ENCODE peak calls at places on chromosomes 16 and 17, in five cellular contexts. One of them, this sample, is unnamed. For H3K4me1, the result is how much of the 10 kb centered on the place peaks cover.

GRCh38 chr16:68355447-68356248 is 44.8 kb downstream of the PRMT7 start:
- DNase-seq in thoracic aorta: no peak
- DNase-seq in ascending aorta: no peak
- DNase-seq in IMR-90: no peak
- DNase-seq in GM23338: peak
- DNase-seq in this sample: no peak

GRCh38 chr17:75683467-75684041 is 16.4 kb downstream of the SAP30BP start:
- DNase-seq in IMR-90: peak
- DNase-seq in GM23338: no peak
- DNase-seq in ascending aorta: no peak
- DNase-seq in thoracic aorta: no peak
- DNase-seq in this sample: peak

GRCh38 chr16:1990336-1991134 is 765 bp downstream of the SYNGR3 start:
- DNase-seq in ascending aorta: no peak
- DNase-seq in thoracic aorta: no peak
- DNase-seq in IMR-90: no peak
- DNase-seq in GM23338: peak
- DNase-seq in this sample: no peak

GRCh38 chr17:37483311-37484039 is 6.2 kb upstream of the DUSP14 start:
- DNase-seq in GM23338: peak
- DNase-seq in ascending aorta: no peak
- DNase-seq in IMR-90: peak
- DNase-seq in thoracic aorta: no peak
- DNase-seq in this sample: no peak

GRCh38 chr17:71084219-71084618 is 914.9 kb downstream of the KCNJ2 start:
- DNase-seq in GM23338: peak
- DNase-seq in thoracic aorta: no peak
- DNase-seq in IMR-90: peak
- DNase-seq in ascending aorta: no peak
- DNase-seq in this sample: no peak

GRCh38 chr16:85514601-85515318 is 98.4 kb upstream of the GSE1 start:
- DNase-seq in GM23338: peak
- DNase-seq in IMR-90: peak
- DNase-seq in ascending aorta: peak
- DNase-seq in thoracic aorta: peak
- DNase-seq in this sample: peak

GRCh38 chr17:19549746-19550623 is 16.3 kb downstream of the SLC47A1 start:
- DNase-seq in IMR-90: no peak
- DNase-seq in GM23338: no peak
- DNase-seq in ascending aorta: no peak
- DNase-seq in thoracic aorta: no peak
- DNase-seq in this sample: no peak

GRCh38 chr17:46167826-46168569 is 25.2 kb downstream of the KANSL1 start:
- DNase-seq in IMR-90: peak
- DNase-seq in thoracic aorta: no peak
- DNase-seq in GM23338: no peak
- DNase-seq in ascending aorta: no peak
- DNase-seq in this sample: no peak

GRCh38 chr17:46785696-46786095 is 32.8 kb downstream of the WNT3 start:
- DNase-seq in thoracic aorta: no peak
- DNase-seq in IMR-90: no peak
- DNase-seq in ascending aorta: no peak
- DNase-seq in GM23338: peak
- DNase-seq in this sample: no peak

GRCh38 chr16:67814567-67814966 is 7.9 kb downstream of the TSNAXIP1 start:
- DNase-seq in thoracic aorta: no peak
- DNase-seq in GM23338: no peak
- DNase-seq in ascending aorta: no peak
- DNase-seq in IMR-90: no peak
- DNase-seq in this sample: no peak

GRCh38 chr16:89191901-89192184 is 8.5 kb downstream of the SLC22A31 start:
- DNase-seq in ascending aorta: no peak
- DNase-seq in thoracic aorta: no peak
- DNase-seq in IMR-90: no peak
- DNase-seq in GM23338: no peak
- DNase-seq in this sample: no peak

GRCh38 chr17:45425125-45425983 is 7.3 kb downstream of the ARHGAP27 start:
- DNase-seq in thoracic aorta: no peak
- DNase-seq in GM23338: peak
- DNase-seq in IMR-90: peak
- DNase-seq in ascending aorta: no peak
- DNase-seq in this sample: peak

GRCh38 chr17:60442271-60443201 is 20.2 kb downstream of the CHCT1 start:
- DNase-seq in IMR-90: peak
- DNase-seq in ascending aorta: no peak
- DNase-seq in thoracic aorta: no peak
- DNase-seq in GM23338: no peak
- DNase-seq in this sample: no peak

GRCh38 chr17:64385187-64386083 is 5.2 kb downstream of the PECAM1 start:
- DNase-seq in thoracic aorta: peak
- DNase-seq in GM23338: no peak
- DNase-seq in ascending aorta: peak
- DNase-seq in IMR-90: peak
- DNase-seq in this sample: no peak
- H3K4me1 ChIP-seq in thoracic aorta: under half
- H3K4me1 ChIP-seq in GM23338: under half
- H3K4me1 ChIP-seq in ascending aorta: under half
- H3K4me1 ChIP-seq in IMR-90: under half
- H3K4me1 ChIP-seq in this sample: under half

GRCh38 chr16:29230671-29231091 is 175.8 kb downstream of the NPIPB11 start:
- DNase-seq in GM23338: peak
- DNase-seq in IMR-90: peak
- DNase-seq in thoracic aorta: no peak
- DNase-seq in ascending aorta: no peak
- DNase-seq in this sample: no peak
- H3K27ac ChIP-seq in GM23338: no peak
- H3K27ac ChIP-seq in IMR-90: peak
- H3K27ac ChIP-seq in thoracic aorta: no peak
- H3K27ac ChIP-seq in ascending aorta: no peak
- H3K27ac ChIP-seq in this sample: no peak

DNA sequence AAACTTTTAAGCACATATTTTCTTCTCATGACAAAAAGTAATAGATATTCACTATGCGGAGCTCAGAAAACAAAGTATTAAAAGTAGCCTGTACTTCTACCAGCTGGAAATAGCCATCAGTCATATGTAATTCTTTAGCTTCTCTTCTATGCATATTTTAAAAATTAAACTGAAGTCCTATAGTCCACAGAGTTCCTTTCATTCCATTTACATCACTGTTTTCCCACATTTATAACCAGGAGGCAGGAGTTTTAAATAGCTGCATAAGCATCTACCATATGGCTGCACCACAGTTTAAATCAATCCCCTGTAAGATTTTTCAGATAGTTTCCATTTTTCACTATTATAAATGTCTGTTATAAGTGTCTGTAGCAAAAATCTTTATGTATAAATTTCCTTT is 45.1 kb downstream of the ZFHX3 start:
- DNase-seq in GM23338: no peak
- DNase-seq in ascending aorta: no peak
- DNase-seq in IMR-90: peak
- DNase-seq in thoracic aorta: no peak
- DNase-seq in this sample: no peak
- H3K4me1 ChIP-seq in GM23338: under half
- H3K4me1 ChIP-seq in ascending aorta: under half
- H3K4me1 ChIP-seq in IMR-90: under half
- H3K4me1 ChIP-seq in thoracic aorta: under half
- H3K4me1 ChIP-seq in this sample: under half

GRCh38 chr16:48247311-48247710 is at the start of gene ABCC11:
- DNase-seq in IMR-90: no peak
- DNase-seq in thoracic aorta: no peak
- DNase-seq in GM23338: no peak
- DNase-seq in ascending aorta: no peak
- DNase-seq in this sample: no peak
- H3K27ac ChIP-seq in IMR-90: no peak
- H3K27ac ChIP-seq in thoracic aorta: no peak
- H3K27ac ChIP-seq in GM23338: no peak
- H3K27ac ChIP-seq in ascending aorta: no peak
- H3K27ac ChIP-seq in this sample: no peak

GRCh38 chr16:26550111-26550610 is 516.6 kb upstream of the C16orf82 start:
- DNase-seq in ascending aorta: no peak
- DNase-seq in thoracic aorta: no peak
- DNase-seq in GM23338: peak
- DNase-seq in IMR-90: no peak
- DNase-seq in this sample: no peak
- H3K4me1 ChIP-seq in ascending aorta: under half
- H3K4me1 ChIP-seq in thoracic aorta: under half
- H3K4me1 ChIP-seq in GM23338: under half
- H3K4me1 ChIP-seq in IMR-90: under half
- H3K4me1 ChIP-seq in this sample: under half

GRCh38 chr17:4850236-4850635 is 17.1 kb downstream of the MINK1 start:
- DNase-seq in ascending aorta: no peak
- DNase-seq in IMR-90: no peak
- DNase-seq in GM23338: no peak
- DNase-seq in thoracic aorta: no peak
- DNase-seq in this sample: peak
- H3K27ac ChIP-seq in ascending aorta: no peak
- H3K27ac ChIP-seq in IMR-90: no peak
- H3K27ac ChIP-seq in GM23338: peak
- H3K27ac ChIP-seq in thoracic aorta: no peak
- H3K27ac ChIP-seq in this sample: peak